ENCODE peak calls at places on chromosomes 1 and 21, in five cellular contexts. N, T, W, O and L are unnamed samples.

GRCh38 chr1:215567491-215568286 is 585 bp downstream of the KCTD3 start:
- DNase-seq in O (peak; percentile 37), W (no peak), T (no peak), N (peak; percentile 67), L (peak; percentile 20)

GRCh38 chr1:226419284-226419683 is 11.4 kb upstream of the PARP1 start:
- DNase-seq in W (no peak), O (no peak), T (no peak), N (no peak), L (no peak)

GRCh38 chr21:27700974-27701614 is 734.2 kb upstream of the ADAMTS5 start:
- DNase-seq in N (peak; percentile 91), O (peak; percentile 44), W (no peak), T (peak; percentile 6), L (peak; percentile 23)

GRCh38 chr21:16455978-16456377 is 726.2 kb downstream of the USP25 start:
- DNase-seq in O (no peak), N (no peak), T (no peak), W (no peak), L (no peak)

GRCh38 chr1:174740248-174740990 is 259.3 kb upstream of the CACYBP start:
- DNase-seq in T (no peak), W (no peak), N (no peak), O (no peak), L (no peak)

GRCh38 chr1:194102607-194103006 is 916.2 kb upstream of the B3GALT2 start:
- DNase-seq in W (no peak), N (no peak), O (no peak), T (no peak), L (no peak)

GRCh38 chr1:203871114-203871875 is 9.9 kb downstream of the SNRPE start:
- DNase-seq in T (no peak), O (no peak), N (peak; percentile 69), W (no peak), L (peak; percentile 25)

GRCh38 chr21:42614391-42614790 is 39.0 kb upstream of the PDE9A start:
- DNase-seq in W (no peak), N (no peak), O (peak; percentile 19), T (no peak), L (no peak)

GRCh38 chr1:12398135-12398450 is 168.3 kb downstream of the VPS13D start:
- DNase-seq in W (no peak), T (no peak), O (no peak), N (no peak), L (no peak)

GRCh38 chr1:180358649-180359048 is 128.6 kb downstream of the LHX4 start:
- DNase-seq in N (no peak), T (no peak), W (no peak), O (no peak), L (no peak)

GRCh38 chr21:34850166-34850695 is 181.4 kb downstream of the CLIC6 start:
- DNase-seq in O (no peak), N (no peak), T (no peak), W (no peak), L (no peak)

GRCh38 chr1:15993666-15994065 is 10.4 kb upstream of the SRARP start:
- DNase-seq in W (no peak), T (no peak), N (no peak), O (no peak), L (no peak)

GRCh38 chr1:97202981-97203380 is 481.4 kb downstream of the PTBP2 start:
- DNase-seq in O (no peak), T (no peak), W (no peak), N (no peak), L (no peak)